ENCODE peak calls at places on chromosomes 3 and 15, in nine cellular contexts. One of them, this sample, is unnamed.

GRCh38 chr3:173894-174293 is 22.7 kb upstream of the CHL1 start:
- DNase-seq in fibroblast of the conjunctiva: no peak
- DNase-seq in brain microvascular endothelial cell: no peak
- DNase-seq in iPS-NIHi11: no peak
- DNase-seq in GM06990: no peak
- DNase-seq in stimulated activated CD4-positive, alpha-beta T cell treated with anti-CD3 and anti-CD28 coated beads, Interleukin-12 subunit alpha, Interleukin-12 subunit beta, amount 100 ng/mL, for 4 hours: no peak
- DNase-seq in LNCaP clone FGC: no peak
- DNase-seq in astrocyte of the cerebellum: no peak
- DNase-seq in activated T-cell treated with anti-CD3 and anti-CD28 coated beads, Interleukin-2, amount 50 U/mL, for 72 hours: no peak
- DNase-seq in this sample: no peak

GRCh38 chr3:15326037-15326436 is 6.3 kb downstream of the SH3BP5 start:
- DNase-seq in fibroblast of the conjunctiva: no peak
- DNase-seq in brain microvascular endothelial cell: no peak
- DNase-seq in iPS-NIHi11: no peak
- DNase-seq in GM06990: no peak
- DNase-seq in stimulated activated CD4-positive, alpha-beta T cell treated with anti-CD3 and anti-CD28 coated beads, Interleukin-12 subunit alpha, Interleukin-12 subunit beta, amount 100 ng/mL, for 4 hours: no peak
- DNase-seq in LNCaP clone FGC: peak; percentile 63
- DNase-seq in astrocyte of the cerebellum: no peak
- DNase-seq in activated T-cell treated with anti-CD3 and anti-CD28 coated beads, Interleukin-2, amount 50 U/mL, for 72 hours: no peak
- DNase-seq in this sample: peak; percentile 33

GRCh38 chr15:66774001-66774814 is 72.2 kb downstream of the SMAD6 start:
- DNase-seq in fibroblast of the conjunctiva: peak; percentile 60
- DNase-seq in brain microvascular endothelial cell: peak; percentile 59
- DNase-seq in iPS-NIHi11: peak; percentile 93
- DNase-seq in GM06990: no peak
- DNase-seq in stimulated activated CD4-positive, alpha-beta T cell treated with anti-CD3 and anti-CD28 coated beads, Interleukin-12 subunit alpha, Interleukin-12 subunit beta, amount 100 ng/mL, for 4 hours: peak; percentile 33
- DNase-seq in LNCaP clone FGC: peak; percentile 23
- DNase-seq in astrocyte of the cerebellum: no peak
- DNase-seq in activated T-cell treated with anti-CD3 and anti-CD28 coated beads, Interleukin-2, amount 50 U/mL, for 72 hours: peak; percentile 61
- DNase-seq in this sample: peak; percentile 89

GRCh38 chr3:111768571-111769100 is 90.4 kb upstream of the PHLDB2 start:
- DNase-seq in fibroblast of the conjunctiva: peak; percentile 94
- DNase-seq in brain microvascular endothelial cell: peak; percentile 96
- DNase-seq in iPS-NIHi11: no peak
- DNase-seq in GM06990: no peak
- DNase-seq in stimulated activated CD4-positive, alpha-beta T cell treated with anti-CD3 and anti-CD28 coated beads, Interleukin-12 subunit alpha, Interleukin-12 subunit beta, amount 100 ng/mL, for 4 hours: no peak
- DNase-seq in LNCaP clone FGC: no peak
- DNase-seq in astrocyte of the cerebellum: peak; percentile 92
- DNase-seq in activated T-cell treated with anti-CD3 and anti-CD28 coated beads, Interleukin-2, amount 50 U/mL, for 72 hours: no peak
- DNase-seq in this sample: no peak

GRCh38 chr3:42823351-42823750 is 14.1 kb downstream of the ACKR2 start:
- DNase-seq in fibroblast of the conjunctiva: no peak
- DNase-seq in brain microvascular endothelial cell: no peak
- DNase-seq in iPS-NIHi11: no peak
- DNase-seq in GM06990: no peak
- DNase-seq in stimulated activated CD4-positive, alpha-beta T cell treated with anti-CD3 and anti-CD28 coated beads, Interleukin-12 subunit alpha, Interleukin-12 subunit beta, amount 100 ng/mL, for 4 hours: no peak
- DNase-seq in LNCaP clone FGC: no peak
- DNase-seq in astrocyte of the cerebellum: no peak
- DNase-seq in activated T-cell treated with anti-CD3 and anti-CD28 coated beads, Interleukin-2, amount 50 U/mL, for 72 hours: no peak
- DNase-seq in this sample: no peak

GRCh38 chr3:44363591-44363990 is 25.0 kb downstream of the TCAIM start:
- DNase-seq in fibroblast of the conjunctiva: no peak
- DNase-seq in brain microvascular endothelial cell: no peak
- DNase-seq in iPS-NIHi11: no peak
- DNase-seq in GM06990: no peak
- DNase-seq in stimulated activated CD4-positive, alpha-beta T cell treated with anti-CD3 and anti-CD28 coated beads, Interleukin-12 subunit alpha, Interleukin-12 subunit beta, amount 100 ng/mL, for 4 hours: no peak
- DNase-seq in LNCaP clone FGC: no peak
- DNase-seq in astrocyte of the cerebellum: no peak
- DNase-seq in activated T-cell treated with anti-CD3 and anti-CD28 coated beads, Interleukin-2, amount 50 U/mL, for 72 hours: no peak
- DNase-seq in this sample: no peak

GRCh38 chr3:176521531-176522175 is 675.6 kb downstream of the TBL1XR1 start:
- DNase-seq in fibroblast of the conjunctiva: peak; percentile 39
- DNase-seq in brain microvascular endothelial cell: peak; percentile 4
- DNase-seq in iPS-NIHi11: peak; percentile 12
- DNase-seq in GM06990: no peak
- DNase-seq in stimulated activated CD4-positive, alpha-beta T cell treated with anti-CD3 and anti-CD28 coated beads, Interleukin-12 subunit alpha, Interleukin-12 subunit beta, amount 100 ng/mL, for 4 hours: no peak
- DNase-seq in LNCaP clone FGC: no peak
- DNase-seq in astrocyte of the cerebellum: no peak
- DNase-seq in activated T-cell treated with anti-CD3 and anti-CD28 coated beads, Interleukin-2, amount 50 U/mL, for 72 hours: no peak
- DNase-seq in this sample: no peak

GRCh38 chr15:95087253-95087609 is 855.9 kb downstream of the MCTP2 start:
- DNase-seq in fibroblast of the conjunctiva: no peak
- DNase-seq in brain microvascular endothelial cell: peak; percentile 7
- DNase-seq in iPS-NIHi11: no peak
- DNase-seq in GM06990: no peak
- DNase-seq in stimulated activated CD4-positive, alpha-beta T cell treated with anti-CD3 and anti-CD28 coated beads, Interleukin-12 subunit alpha, Interleukin-12 subunit beta, amount 100 ng/mL, for 4 hours: no peak
- DNase-seq in LNCaP clone FGC: no peak
- DNase-seq in astrocyte of the cerebellum: no peak
- DNase-seq in activated T-cell treated with anti-CD3 and anti-CD28 coated beads, Interleukin-2, amount 50 U/mL, for 72 hours: no peak
- DNase-seq in this sample: no peak

GRCh38 chr15:61227269-61228024 is 1.7 kb downstream of the RORA start:
- DNase-seq in fibroblast of the conjunctiva: peak; percentile 16
- DNase-seq in brain microvascular endothelial cell: peak; percentile 41
- DNase-seq in iPS-NIHi11: peak; percentile 34
- DNase-seq in GM06990: no peak
- DNase-seq in stimulated activated CD4-positive, alpha-beta T cell treated with anti-CD3 and anti-CD28 coated beads, Interleukin-12 subunit alpha, Interleukin-12 subunit beta, amount 100 ng/mL, for 4 hours: no peak
- DNase-seq in LNCaP clone FGC: no peak
- DNase-seq in astrocyte of the cerebellum: peak; percentile 57
- DNase-seq in activated T-cell treated with anti-CD3 and anti-CD28 coated beads, Interleukin-2, amount 50 U/mL, for 72 hours: no peak
- DNase-seq in this sample: peak; percentile 15

GRCh38 chr3:156418428-156418827 is 136.5 kb downstream of the SSR3 start:
- DNase-seq in fibroblast of the conjunctiva: no peak
- DNase-seq in brain microvascular endothelial cell: no peak
- DNase-seq in iPS-NIHi11: no peak
- DNase-seq in GM06990: no peak
- DNase-seq in stimulated activated CD4-positive, alpha-beta T cell treated with anti-CD3 and anti-CD28 coated beads, Interleukin-12 subunit alpha, Interleukin-12 subunit beta, amount 100 ng/mL, for 4 hours: no peak
- DNase-seq in LNCaP clone FGC: no peak
- DNase-seq in astrocyte of the cerebellum: no peak
- DNase-seq in activated T-cell treated with anti-CD3 and anti-CD28 coated beads, Interleukin-2, amount 50 U/mL, for 72 hours: no peak
- DNase-seq in this sample: no peak

GRCh38 chr3:141878812-141879211 is 2.4 kb downstream of the ATP1B3 start:
- DNase-seq in fibroblast of the conjunctiva: peak; percentile 33
- DNase-seq in brain microvascular endothelial cell: no peak
- DNase-seq in iPS-NIHi11: no peak
- DNase-seq in GM06990: no peak
- DNase-seq in stimulated activated CD4-positive, alpha-beta T cell treated with anti-CD3 and anti-CD28 coated beads, Interleukin-12 subunit alpha, Interleukin-12 subunit beta, amount 100 ng/mL, for 4 hours: no peak
- DNase-seq in LNCaP clone FGC: no peak
- DNase-seq in astrocyte of the cerebellum: no peak
- DNase-seq in activated T-cell treated with anti-CD3 and anti-CD28 coated beads, Interleukin-2, amount 50 U/mL, for 72 hours: peak; percentile 12
- DNase-seq in this sample: no peak

GRCh38 chr15:48507416-48508065 is 138.0 kb downstream of the FBN1 start:
- DNase-seq in fibroblast of the conjunctiva: peak; percentile 72
- DNase-seq in brain microvascular endothelial cell: peak; percentile 57
- DNase-seq in iPS-NIHi11: peak; percentile 71
- DNase-seq in GM06990: no peak
- DNase-seq in stimulated activated CD4-positive, alpha-beta T cell treated with anti-CD3 and anti-CD28 coated beads, Interleukin-12 subunit alpha, Interleukin-12 subunit beta, amount 100 ng/mL, for 4 hours: no peak
- DNase-seq in LNCaP clone FGC: peak; percentile 90
- DNase-seq in astrocyte of the cerebellum: peak; percentile 49
- DNase-seq in activated T-cell treated with anti-CD3 and anti-CD28 coated beads, Interleukin-2, amount 50 U/mL, for 72 hours: peak; percentile 5
- DNase-seq in this sample: no peak

This sample was measured in heart right ventricle.